ENCODE peak calls at places on chromosome 11, in eight cellular contexts. N is stimulated activated naive B cell treated with anti-CD40 and anti-IgM and Interleukin-4, amounts not matched to agents 10 μg/mL and 1 μg/mL and 100 μg/mL, for 72 hours; R is RCC 7860; T is mesendoderm; I is bronchial epithelial cell; F is stimulated activated naive CD4-positive, alpha-beta T cell; L is thoracic aorta; V is naive B cell. B is an unnamed sample.

GRCh38 chr11:18677560-18677959 is 21.0 kb upstream of the TMEM86A start:
- DNase-seq in R (no peak), L (no peak), T (no peak), F (no peak), N (no peak), V (no peak), I (no peak), B (no peak)

GRCh38 chr11:69599502-69599901 is 41.5 kb upstream of the CCND1 start:
- DNase-seq in V (no peak), F (no peak), N (no peak), L (no peak), T (no peak), I (peak; percentile 80), R (no peak), B (no peak)

GRCh38 chr11:23021287-23021863 is 161.1 kb upstream of the CCDC179 start:
- DNase-seq in T (peak; percentile 56), F (peak; percentile 3), V (no peak), N (no peak), I (peak; percentile 15), R (no peak), L (no peak), B (peak; percentile 8)

GRCh38 chr11:72224587-72225410 is at the start of gene INPPL1:
- DNase-seq in L (no peak), T (peak; percentile 70), F (peak; percentile 40), I (no peak), R (peak; percentile 6), V (peak; percentile 31), N (no peak), B (no peak)

GRCh38 chr11:123719452-123719851 is 22.0 kb downstream of the ZNF202 start:
- DNase-seq in I (peak; percentile 53), V (no peak), N (no peak), T (no peak), F (no peak), R (no peak), L (no peak), B (no peak)

GRCh38 chr11:96215094-96215782 is 127.8 kb downstream of the MAML2 start:
- DNase-seq in R (peak; percentile 65), L (no peak), F (peak; percentile 59), T (no peak), N (peak; percentile 39), I (no peak), V (peak; percentile 81), B (no peak)

GRCh38 chr11:62127941-62128770 is 4.3 kb downstream of the INCENP start:
- DNase-seq in F (no peak), N (no peak), T (no peak), L (no peak), R (no peak), I (no peak), V (no peak), B (no peak)

GRCh38 chr11:8690374-8691342 is 8.1 kb downstream of the RPL27A start:
- DNase-seq in I (no peak), F (no peak), R (no peak), N (no peak), T (no peak), V (no peak), L (no peak), B (no peak)

GRCh38 chr11:95835351-95835750 is 45.1 kb downstream of the CEP57 start:
- DNase-seq in I (no peak), F (no peak), N (no peak), L (no peak), V (no peak), R (no peak), T (no peak), B (no peak)

GRCh38 chr11:131893103-131893502 is 522.7 kb downstream of the NTM start:
- DNase-seq in N (no peak), F (no peak), V (no peak), L (no peak), I (no peak), R (no peak), T (no peak), B (peak; percentile 23)

GRCh38 chr11:131877246-131877645 is 506.8 kb downstream of the NTM start:
- DNase-seq in T (no peak), I (no peak), R (no peak), N (no peak), V (no peak), F (no peak), L (no peak), B (no peak)

GRCh38 chr11:75815345-75815983 is 454 bp downstream of the UVRAG start:
- DNase-seq in I (no peak), L (no peak), V (peak; percentile 65), N (peak; percentile 51), R (peak; percentile 8), F (peak; percentile 61), T (peak; percentile 75), B (no peak)

GRCh38 chr11:116895053-116895757 is 57.8 kb upstream of the APOA1 start:
- DNase-seq in N (no peak), L (no peak), R (no peak), I (peak; percentile 14), T (peak; percentile 83), F (peak; percentile 2), V (peak; percentile 46), B (no peak)

GRCh38 chr11:121459413-121460041 is 6.8 kb upstream of the SORL1-AS1 start:
- DNase-seq in V (no peak), L (no peak), N (no peak), R (no peak), I (no peak), T (no peak), F (peak; percentile 45), B (no peak)

GRCh38 chr11:61472282-61472681 is 36.3 kb upstream of the LRRC10B start:
- DNase-seq in I (no peak), T (no peak), N (no peak), L (peak; percentile 76), V (no peak), R (no peak), F (no peak), B (no peak)